ENCODE peak calls at places on chromosomes 11 and 22, in ten cellular contexts. P is G401; D is AG08395; H is fibroblast of pulmonary artery; A is HTR-8/SVneo; C is HS-5; V is lung; B is EL; Q is CD4-positive, CD25-positive, alpha-beta regulatory T cell; U is Karpas-422. F is an unnamed sample.

GRCh38 chr11:95764267-95764898 is 25.2 kb downstream of the FAM76B start:
- DNase-seq in P (peak), D (peak), H (peak), A (peak), C (no peak), V (no peak), B (peak), Q (peak), U (peak), F (no peak)

GRCh38 chr22:27639180-27640086 is 162.1 kb downstream of the MN1 start:
- DNase-seq in P (no peak), D (no peak), H (no peak), A (no peak), C (no peak), V (no peak), B (no peak), Q (no peak), U (no peak), F (no peak)

GRCh38 chr11:133896028-133896427 is 50.7 kb upstream of the SPATA19 start:
- DNase-seq in P (no peak), D (no peak), H (no peak), A (no peak), C (no peak), V (no peak), B (no peak), Q (no peak), U (no peak), F (no peak)

GRCh38 chr11:26651916-26652315 is 69.9 kb downstream of the SLC5A12 start:
- DNase-seq in P (no peak), D (no peak), H (no peak), A (no peak), C (no peak), V (no peak), B (no peak), Q (no peak), U (no peak), F (no peak)

GRCh38 chr11:123700774-123701173 is 40.7 kb downstream of the ZNF202 start:
- DNase-seq in P (no peak), D (no peak), H (no peak), A (no peak), C (no peak), V (no peak), B (no peak), Q (no peak), U (no peak), F (no peak)

GRCh38 chr22:24437820-24438328 is 10.5 kb downstream of the ADORA2A start:
- DNase-seq in P (no peak), D (no peak), H (no peak), A (no peak), C (no peak), V (no peak), B (peak), Q (peak), U (peak), F (no peak)

GRCh38 chr11:100340416-100341323 is 346.4 kb upstream of the ARHGAP42 start:
- DNase-seq in P (no peak), D (no peak), H (peak), A (no peak), C (no peak), V (no peak), B (no peak), Q (no peak), U (no peak), F (no peak)

GRCh38 chr11:78564037-78564888 is 10.4 kb downstream of the NARS2 start:
- DNase-seq in P (peak), D (peak), H (peak), A (no peak), C (peak), V (peak), B (peak), Q (peak), U (peak), F (no peak)

GRCh38 chr22:19959043-19959586 is 17.5 kb upstream of the TXNRD2 start:
- DNase-seq in P (no peak), D (peak), H (peak), A (no peak), C (no peak), V (peak), B (no peak), Q (no peak), U (peak), F (no peak)

GRCh38 chr11:1449516-1450270 is 36.9 kb downstream of the MOB2 start:
- DNase-seq in P (no peak), D (no peak), H (no peak), A (no peak), C (no peak), V (no peak), B (no peak), Q (no peak), U (no peak), F (no peak)

GRCh38 chr11:59216654-59217640 is 4.2 kb upstream of the MPEG1 start:
- DNase-seq in P (no peak), D (peak), H (peak), A (no peak), C (peak), V (peak), B (peak), Q (no peak), U (peak), F (peak)

GRCh38 chr22:50268655-50269113 is 1.5 kb downstream of the MAPK11 start:
- DNase-seq in P (no peak), D (no peak), H (peak), A (no peak), C (no peak), V (no peak), B (no peak), Q (no peak), U (no peak), F (no peak)

GRCh38 chr11:69541501-69542313 is 60.2 kb downstream of the LINC01488 start:
- DNase-seq in P (no peak), D (peak), H (no peak), A (no peak), C (no peak), V (peak), B (peak), Q (no peak), U (no peak), F (no peak)

GRCh38 chr11:416757-417621 is 2.2 kb upstream of the SIGIRR start:
- DNase-seq in P (no peak), D (peak), H (peak), A (no peak), C (no peak), V (no peak), B (peak), Q (peak), U (no peak), F (no peak)

GRCh38 chr11:9315078-9315688 is 790 bp upstream of the TMEM41B start:
- DNase-seq in P (no peak), D (no peak), H (no peak), A (no peak), C (no peak), V (no peak), B (no peak), Q (no peak), U (no peak), F (no peak)

GRCh38 chr11:11471196-11471595 is 118.1 kb upstream of the CSNK2A3 start:
- DNase-seq in P (no peak), D (no peak), H (no peak), A (no peak), C (no peak), V (no peak), B (no peak), Q (no peak), U (no peak), F (no peak)

GRCh38 chr11:73965076-73965763 is 14.4 kb downstream of the DNAJB13 start:
- DNase-seq in P (peak), D (peak), H (no peak), A (no peak), C (no peak), V (no peak), B (peak), Q (no peak), U (no peak), F (no peak)

GRCh38 chr11:102111011-102111786 is 952 bp downstream of the YAP1 start:
- DNase-seq in P (peak), D (peak), H (peak), A (peak), C (peak), V (peak), B (peak), Q (peak), U (no peak), F (no peak)

GRCh38 chr11:119179983-119180382 is 5.3 kb upstream of the NHERF4 start:
- DNase-seq in P (no peak), D (no peak), H (no peak), A (no peak), C (no peak), V (no peak), B (no peak), Q (no peak), U (no peak), F (no peak)

GRCh38 chr22:42721045-42721434 is 370 bp upstream of the A4GALT start:
- DNase-seq in P (no peak), D (peak), H (no peak), A (no peak), C (no peak), V (no peak), B (peak), Q (no peak), U (no peak), F (no peak)